ENCODE peak calls at places on chromosome 2, in six cellular contexts. Y is stimulated activated CD8-positive, alpha-beta memory T cell treated with anti-CD3 and anti-CD28 coated beads, Interleukin-15, amount 100 ng/mL, for 1 hour; A is fibroblast of lung; U is brain microvascular endothelial cell; M is endothelial cell; L is kidney glomerular epithelial cell. G is an unnamed sample.
A peak's percentile ranks its signal among the peaks of the same experiment; 100 is the strongest.

GRCh38 chr2:196331816-196332215 is 160.4 kb upstream of the STK17B start:
- DNase-seq in Y (no peak), A (no peak), U (no peak), M (no peak), L (no peak), G (peak; percentile 32)

GRCh38 chr2:149767516-149767974 is 180.0 kb upstream of the MMADHC start:
- DNase-seq in Y (no peak), A (peak; percentile 61), U (peak; percentile 72), M (no peak), L (peak; percentile 57), G (peak; percentile 77)

GRCh38 chr2:85710687-85711577 is 16.8 kb downstream of the GNLY start:
- DNase-seq in Y (no peak), A (peak; percentile 42), U (no peak), M (no peak), L (no peak), G (peak; percentile 35)

GRCh38 chr2:42905341-42906114 is 113.1 kb upstream of the HAAO start:
- DNase-seq in Y (no peak), A (peak; percentile 44), U (no peak), M (no peak), L (no peak), G (peak; percentile 61)

GRCh38 chr2:235432741-235433520 is 60.9 kb upstream of the AGAP1 start:
- DNase-seq in Y (no peak), A (no peak), U (no peak), M (no peak), L (no peak), G (no peak)

GRCh38 chr2:56183643-56184499 is at the start of gene CCDC85A:
- DNase-seq in Y (peak; percentile 13), A (peak; percentile 80), U (peak; percentile 65), M (peak; percentile 96), L (peak; percentile 62), G (peak; percentile 82)

GRCh38 chr2:48651127-48651526 is 33.5 kb downstream of the GTF2A1L start:
- DNase-seq in Y (no peak), A (peak; percentile 65), U (peak; percentile 11), M (no peak), L (no peak), G (peak; percentile 41)

GRCh38 chr2:187684181-187684580 is 129.9 kb upstream of the TFPI start:
- DNase-seq in Y (no peak), A (peak; percentile 3), U (no peak), M (no peak), L (no peak), G (no peak)

GRCh38 chr2:11393711-11394236 is 49.3 kb upstream of the ROCK2 start:
- DNase-seq in Y (no peak), A (peak; percentile 42), U (peak; percentile 25), M (no peak), L (no peak), G (peak; percentile 76)

GRCh38 chr2:143000599-143000998 is 123.1 kb downstream of the KYNU start:
- DNase-seq in Y (no peak), A (no peak), U (no peak), M (no peak), L (no peak), G (no peak)

GRCh38 chr2:16130541-16130880 is 190.2 kb downstream of the MYCN start:
- DNase-seq in Y (no peak), A (no peak), U (no peak), M (no peak), L (no peak), G (no peak)

GRCh38 chr2:147937744-147938349 is 82.7 kb downstream of the ORC4 start:
- DNase-seq in Y (no peak), A (peak; percentile 18), U (no peak), M (no peak), L (peak; percentile 36), G (peak; percentile 61)

GRCh38 chr2:23427976-23428375 is 43.0 kb downstream of the KLHL29 start:
- DNase-seq in Y (no peak), A (no peak), U (no peak), M (no peak), L (no peak), G (no peak)

GRCh38 chr2:190996338-190996946 is 17.5 kb downstream of the STAT1 start:
- DNase-seq in Y (no peak), A (peak; percentile 19), U (peak; percentile 35), M (peak; percentile 49), L (no peak), G (peak; percentile 50)

GRCh38 chr2:217905395-217905794 is 97.4 kb downstream of the TNS1 start:
- DNase-seq in Y (no peak), A (no peak), U (no peak), M (no peak), L (no peak), G (no peak)

GRCh38 chr2:240981871-240982800 is 16.3 kb upstream of the SNED1 start:
- DNase-seq in Y (no peak), A (no peak), U (no peak), M (no peak), L (no peak), G (no peak)